ENCODE peak calls at places on chromosomes 7 and 10, in five cellular contexts. One of them, this sample, is unnamed.

GRCh38 chr10:62813981-62814380 is 2.2 kb downstream of the EGR2 start:
- DNase-seq in A549: no peak
- DNase-seq in left ventricle myocardium inferior: no peak
- DNase-seq in right cardiac atrium: peak
- DNase-seq in T-helper 9 cell: no peak
- DNase-seq in this sample: no peak

GRCh38 chr7:613442-614140 is 93.9 kb upstream of the PDGFA start:
- DNase-seq in A549: no peak
- DNase-seq in left ventricle myocardium inferior: no peak
- DNase-seq in right cardiac atrium: no peak
- DNase-seq in T-helper 9 cell: no peak
- DNase-seq in this sample: no peak

GRCh38 chr7:151971829-151972228 is 15.6 kb downstream of the GALNTL5 start:
- DNase-seq in A549: no peak
- DNase-seq in left ventricle myocardium inferior: no peak
- DNase-seq in right cardiac atrium: no peak
- DNase-seq in T-helper 9 cell: no peak
- DNase-seq in this sample: no peak

GRCh38 chr7:1458676-1459511 is at the start of gene MICALL2:
- DNase-seq in A549: peak
- DNase-seq in left ventricle myocardium inferior: peak
- DNase-seq in right cardiac atrium: peak
- DNase-seq in T-helper 9 cell: peak
- DNase-seq in this sample: peak

GRCh38 chr7:137084607-137085380 is 216.3 kb downstream of the CHRM2 start:
- DNase-seq in A549: no peak
- DNase-seq in left ventricle myocardium inferior: no peak
- DNase-seq in right cardiac atrium: no peak
- DNase-seq in T-helper 9 cell: no peak
- DNase-seq in this sample: no peak

GRCh38 chr10:116947838-116948529 is 57.0 kb downstream of the SHTN1 start:
- DNase-seq in A549: peak
- DNase-seq in left ventricle myocardium inferior: no peak
- DNase-seq in right cardiac atrium: no peak
- DNase-seq in T-helper 9 cell: no peak
- DNase-seq in this sample: peak

GRCh38 chr7:135235841-135236240 is 2.2 kb downstream of the STRA8 start:
- DNase-seq in A549: no peak
- DNase-seq in left ventricle myocardium inferior: no peak
- DNase-seq in right cardiac atrium: no peak
- DNase-seq in T-helper 9 cell: no peak
- DNase-seq in this sample: no peak

GRCh38 chr7:155803418-155804376 is 8.6 kb downstream of the SHH start:
- DNase-seq in A549: no peak
- DNase-seq in left ventricle myocardium inferior: no peak
- DNase-seq in right cardiac atrium: peak
- DNase-seq in T-helper 9 cell: no peak
- DNase-seq in this sample: no peak

GRCh38 chr10:111488668-111489067 is 411.8 kb downstream of the ADRA2A start:
- DNase-seq in A549: no peak
- DNase-seq in left ventricle myocardium inferior: no peak
- DNase-seq in right cardiac atrium: no peak
- DNase-seq in T-helper 9 cell: no peak
- DNase-seq in this sample: no peak

GRCh38 chr7:155490697-155491628 is 33.0 kb downstream of the EN2 start:
- DNase-seq in A549: no peak
- DNase-seq in left ventricle myocardium inferior: peak
- DNase-seq in right cardiac atrium: peak
- DNase-seq in T-helper 9 cell: no peak
- DNase-seq in this sample: no peak

GRCh38 chr7:50359995-50360925 is 55.7 kb downstream of the IKZF1 start:
- DNase-seq in A549: no peak
- DNase-seq in left ventricle myocardium inferior: no peak
- DNase-seq in right cardiac atrium: no peak
- DNase-seq in T-helper 9 cell: peak
- DNase-seq in this sample: no peak

GRCh38 chr10:59456199-59456598 is 93.8 kb upstream of the FAM13C start:
- DNase-seq in A549: no peak
- DNase-seq in left ventricle myocardium inferior: no peak
- DNase-seq in right cardiac atrium: no peak
- DNase-seq in T-helper 9 cell: no peak
- DNase-seq in this sample: no peak

GRCh38 chr10:43137701-43137970 is 609 bp upstream of the CSGALNACT2 start:
- DNase-seq in A549: peak
- DNase-seq in left ventricle myocardium inferior: peak
- DNase-seq in right cardiac atrium: peak
- DNase-seq in T-helper 9 cell: no peak
- DNase-seq in this sample: no peak

GRCh38 chr7:111863269-111863668 is 301.0 kb upstream of the IMMP2L start:
- DNase-seq in A549: no peak
- DNase-seq in left ventricle myocardium inferior: no peak
- DNase-seq in right cardiac atrium: no peak
- DNase-seq in T-helper 9 cell: no peak
- DNase-seq in this sample: no peak

GRCh38 chr10:89342219-89342966 is 14.6 kb downstream of the IFIT3 start:
- DNase-seq in A549: peak
- DNase-seq in left ventricle myocardium inferior: peak
- DNase-seq in right cardiac atrium: peak
- DNase-seq in T-helper 9 cell: no peak
- DNase-seq in this sample: peak

GRCh38 chr7:2037805-2038635 is 194.7 kb downstream of the MAD1L1 start:
- DNase-seq in A549: no peak
- DNase-seq in left ventricle myocardium inferior: peak
- DNase-seq in right cardiac atrium: peak
- DNase-seq in T-helper 9 cell: no peak
- DNase-seq in this sample: no peak

GRCh38 chr10:129031233-129032150 is 435.5 kb upstream of the MGMT start:
- DNase-seq in A549: peak
- DNase-seq in left ventricle myocardium inferior: peak
- DNase-seq in right cardiac atrium: peak
- DNase-seq in T-helper 9 cell: peak
- DNase-seq in this sample: no peak

GRCh38 chr10:15325243-15326002 is 45.7 kb downstream of the FAM171A1 start:
- DNase-seq in A549: peak
- DNase-seq in left ventricle myocardium inferior: no peak
- DNase-seq in right cardiac atrium: no peak
- DNase-seq in T-helper 9 cell: no peak
- DNase-seq in this sample: peak

GRCh38 chr10:44238212-44238611 is 146.7 kb downstream of the CXCL12 start:
- DNase-seq in A549: no peak
- DNase-seq in left ventricle myocardium inferior: no peak
- DNase-seq in right cardiac atrium: no peak
- DNase-seq in T-helper 9 cell: no peak
- DNase-seq in this sample: no peak

GRCh38 chr7:127035203-127035849 is 217.4 kb downstream of the GRM8 start:
- DNase-seq in A549: no peak
- DNase-seq in left ventricle myocardium inferior: no peak
- DNase-seq in right cardiac atrium: no peak
- DNase-seq in T-helper 9 cell: no peak
- DNase-seq in this sample: no peak